ENCODE peak calls at places on chromosomes 6 and 20, in five cellular contexts. One of them, this sample, is unnamed.

GRCh38 chr6:71011861-71012260 is 55.0 kb upstream of the B3GAT2 start:
- DNase-seq in K562: no peak
- DNase-seq in GM12878: no peak
- DNase-seq in HCT116: no peak
- DNase-seq in H1: no peak
- DNase-seq in this sample: no peak

GRCh38 chr6:34746104-34746846 is 11.0 kb upstream of the SNRPC start:
- DNase-seq in H1: no peak
- DNase-seq in K562: no peak
- DNase-seq in GM12878: no peak
- DNase-seq in HCT116: no peak
- DNase-seq in this sample: no peak

GRCh38 chr6:135311446-135312200 is 130.5 kb downstream of the MYB start:
- DNase-seq in HCT116: no peak
- DNase-seq in H1: no peak
- DNase-seq in GM12878: no peak
- DNase-seq in K562: no peak
- DNase-seq in this sample: no peak

GRCh38 chr6:44931385-44931784 is 396.7 kb upstream of the RUNX2 start:
- DNase-seq in K562: no peak
- DNase-seq in GM12878: no peak
- DNase-seq in HCT116: no peak
- DNase-seq in H1: no peak
- DNase-seq in this sample: no peak

GRCh38 chr6:167980911-167981310 is 16.6 kb upstream of the KIF25 start:
- DNase-seq in H1: no peak
- DNase-seq in K562: no peak
- DNase-seq in HCT116: no peak
- DNase-seq in GM12878: no peak
- DNase-seq in this sample: no peak

GRCh38 chr20:1277529-1278322 is 11.6 kb downstream of the SNPH start:
- DNase-seq in H1: no peak
- DNase-seq in HCT116: no peak
- DNase-seq in GM12878: no peak
- DNase-seq in K562: no peak
- DNase-seq in this sample: no peak

GRCh38 chr6:118377711-118378414 is 170.2 kb upstream of the PLN start:
- DNase-seq in H1: no peak
- DNase-seq in GM12878: no peak
- DNase-seq in HCT116: no peak
- DNase-seq in K562: no peak
- DNase-seq in this sample: no peak

GRCh38 chr6:135880066-135880972 is 28.8 kb downstream of the PDE7B start:
- DNase-seq in GM12878: peak; percentile 61
- DNase-seq in K562: no peak
- DNase-seq in HCT116: no peak
- DNase-seq in H1: no peak
- DNase-seq in this sample: no peak

GRCh38 chr20:17873410-17874270 is 95.0 kb downstream of the SNX5 start:
- DNase-seq in GM12878: no peak
- DNase-seq in H1: no peak
- DNase-seq in HCT116: peak; percentile 57
- DNase-seq in K562: no peak
- DNase-seq in this sample: peak; percentile 91

GRCh38 chr6:2384518-2384917 is 139.1 kb upstream of the GMDS start:
- DNase-seq in GM12878: no peak
- DNase-seq in K562: no peak
- DNase-seq in HCT116: no peak
- DNase-seq in H1: no peak
- DNase-seq in this sample: no peak

GRCh38 chr20:60695223-60695622 is 556.8 kb upstream of the CDH4 start:
- DNase-seq in H1: no peak
- DNase-seq in K562: peak; percentile 16
- DNase-seq in GM12878: no peak
- DNase-seq in HCT116: no peak
- DNase-seq in this sample: no peak

GRCh38 chr20:1964061-1964460 is 29.8 kb downstream of the PDYN start:
- DNase-seq in GM12878: no peak
- DNase-seq in HCT116: no peak
- DNase-seq in H1: no peak
- DNase-seq in K562: no peak
- DNase-seq in this sample: no peak

GRCh38 chr6:116461563-116462507 is 660 bp downstream of the CALHM6 start:
- DNase-seq in GM12878: no peak
- DNase-seq in K562: no peak
- DNase-seq in H1: peak; percentile 60
- DNase-seq in HCT116: no peak
- DNase-seq in this sample: no peak
- TF ChIP-seq SRF in GM12878: no peak
- TF ChIP-seq SRF in K562: no peak
- TF ChIP-seq SRF in H1: no peak
- TF ChIP-seq SRF in HCT116: no peak
- TF ChIP-seq SRF in this sample: no peak

DNA sequence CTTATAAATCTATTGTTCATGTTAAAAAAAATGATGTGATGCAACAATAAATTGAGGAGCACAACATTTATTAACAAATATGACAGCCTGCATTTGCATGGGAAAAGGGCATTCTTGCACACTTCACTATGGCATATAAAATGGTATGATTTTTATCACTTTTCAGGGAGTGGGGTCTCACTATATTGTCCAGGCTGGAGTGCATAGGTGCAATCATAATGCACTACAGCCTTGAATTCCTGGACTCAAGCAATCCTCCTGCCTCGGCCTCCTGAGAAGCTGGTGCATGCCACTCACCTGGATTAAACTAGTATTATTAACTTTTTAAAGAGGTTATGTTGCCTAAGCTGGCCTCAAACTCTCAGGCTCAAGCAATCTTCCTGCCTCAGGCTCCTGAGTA is 11.4 kb downstream of the NUP43 start:
- DNase-seq in HCT116: no peak
- DNase-seq in GM12878: no peak
- DNase-seq in K562: no peak
- DNase-seq in H1: no peak
- DNase-seq in this sample: no peak
- TF ChIP-seq POLR2A in HCT116: no peak
- TF ChIP-seq POLR2A in GM12878: no peak
- TF ChIP-seq POLR2A in K562: no peak
- TF ChIP-seq POLR2A in H1: no peak
- TF ChIP-seq POLR2A in this sample: no peak

GRCh38 chr6:225121-225721 is 67.1 kb upstream of the DUSP22 start:
- DNase-seq in HCT116: no peak
- DNase-seq in H1: no peak
- DNase-seq in GM12878: peak; percentile 72
- DNase-seq in K562: no peak
- DNase-seq in this sample: no peak
- TF ChIP-seq SRF in HCT116: no peak
- TF ChIP-seq SRF in H1: no peak
- TF ChIP-seq SRF in GM12878: no peak
- TF ChIP-seq SRF in K562: no peak
- TF ChIP-seq SRF in this sample: no peak

GRCh38 chr6:26025894-26026832 is 61.1 kb upstream of the HFE start:
- DNase-seq in HCT116: peak; percentile 92
- DNase-seq in K562: peak; percentile 98
- DNase-seq in H1: peak; percentile 93
- DNase-seq in GM12878: peak; percentile 89
- DNase-seq in this sample: peak; percentile 97
- TF ChIP-seq POLR2A in HCT116: no peak
- TF ChIP-seq POLR2A in K562: no peak
- TF ChIP-seq POLR2A in H1: peak; percentile 91
- TF ChIP-seq POLR2A in GM12878: no peak
- TF ChIP-seq POLR2A in this sample: peak; percentile 28

GRCh38 chr6:89817481-89817880 is 2.1 kb downstream of the MDN1 start:
- DNase-seq in H1: peak; percentile 49
- DNase-seq in K562: no peak
- DNase-seq in HCT116: no peak
- DNase-seq in GM12878: no peak
- DNase-seq in this sample: no peak

GRCh38 chr6:89819336-89820130 is at the start of gene MDN1:
- DNase-seq in HCT116: peak; percentile 88
- DNase-seq in GM12878: peak; percentile 73
- DNase-seq in K562: peak; percentile 97
- DNase-seq in H1: peak; percentile 88
- DNase-seq in this sample: peak; percentile 91

DNA sequence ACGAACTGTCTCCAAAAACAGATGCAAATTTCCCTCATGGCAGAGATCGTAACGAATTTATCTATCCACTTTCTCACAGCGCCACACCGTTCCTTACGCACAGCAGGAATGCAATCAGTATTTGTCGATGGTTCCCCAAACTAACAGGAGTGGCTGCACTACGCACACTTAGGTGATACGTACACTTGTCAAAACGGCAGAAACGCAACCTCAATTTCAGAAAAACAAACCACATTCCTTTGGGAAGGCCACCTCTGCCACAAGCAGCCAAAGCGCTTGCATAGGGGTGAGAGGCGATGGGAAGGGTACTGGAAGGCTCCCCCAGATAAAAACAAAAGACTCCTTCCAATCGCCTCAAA is 638 bp downstream of the MDN1 start:
- DNase-seq in HCT116: no peak
- DNase-seq in K562: peak; percentile 57
- DNase-seq in GM12878: no peak
- DNase-seq in H1: no peak
- DNase-seq in this sample: peak; percentile 43
- TF ChIP-seq SRF in HCT116: no peak
- TF ChIP-seq SRF in K562: no peak
- TF ChIP-seq SRF in GM12878: no peak
- TF ChIP-seq SRF in H1: no peak
- TF ChIP-seq SRF in this sample: no peak

GRCh38 chr20:37764333-37764935 is 70.6 kb downstream of the CTNNBL1 start:
- DNase-seq in HCT116: no peak
- DNase-seq in K562: no peak
- DNase-seq in H1: no peak
- DNase-seq in GM12878: no peak
- DNase-seq in this sample: no peak
- TF ChIP-seq POLR2A in HCT116: no peak
- TF ChIP-seq POLR2A in K562: no peak
- TF ChIP-seq POLR2A in H1: no peak
- TF ChIP-seq POLR2A in GM12878: no peak
- TF ChIP-seq POLR2A in this sample: no peak

DNA sequence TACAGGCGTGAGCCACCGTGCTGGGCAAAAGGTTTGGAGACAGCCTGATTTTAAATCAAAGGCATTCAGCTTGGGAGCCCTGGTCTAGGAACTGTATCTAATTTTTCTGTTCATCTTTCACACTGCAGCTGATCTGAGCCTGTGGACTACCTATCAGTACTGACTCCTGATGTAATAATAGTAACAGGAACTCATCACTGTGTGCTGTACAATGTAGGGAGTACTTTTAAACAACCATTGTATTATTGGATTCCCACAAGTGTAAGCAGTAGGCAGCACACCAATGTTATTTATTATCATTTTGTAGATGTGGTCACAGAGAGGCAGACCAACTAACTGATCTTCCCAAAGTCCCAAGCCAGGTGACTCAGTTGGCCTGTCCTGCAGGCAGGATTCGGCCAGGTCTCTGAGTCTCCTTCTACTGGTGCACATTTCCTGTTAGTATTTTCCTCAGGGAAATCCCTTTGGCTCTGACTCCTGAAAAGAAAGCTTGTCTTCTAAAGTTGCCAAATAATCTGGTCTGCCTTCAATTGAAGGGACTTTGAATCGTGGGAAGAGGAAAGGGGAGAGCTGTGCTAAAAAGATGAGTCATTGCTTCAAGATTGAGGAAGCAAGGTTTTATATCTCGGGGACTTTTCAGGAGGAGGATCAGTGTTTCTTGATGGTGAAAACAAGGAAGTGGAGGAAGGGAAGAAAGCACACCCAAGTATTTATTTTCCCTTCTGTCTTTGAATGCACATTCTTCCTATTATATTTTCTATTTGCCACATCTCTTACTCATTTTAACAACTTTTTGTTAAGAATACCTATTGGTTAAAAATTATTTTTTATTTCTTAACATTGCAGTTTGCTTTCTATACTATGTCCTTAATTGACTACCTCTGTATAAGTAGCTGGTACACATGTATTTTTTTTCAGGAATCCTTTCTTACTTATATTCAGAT is 14.6 kb upstream of the IFNGR1 start:
- DNase-seq in K562: peak; percentile 36
- DNase-seq in GM12878: no peak
- DNase-seq in H1: no peak
- DNase-seq in HCT116: no peak
- DNase-seq in this sample: peak; percentile 58
- TF ChIP-seq SRF in K562: no peak
- TF ChIP-seq SRF in GM12878: no peak
- TF ChIP-seq SRF in H1: no peak
- TF ChIP-seq SRF in HCT116: no peak
- TF ChIP-seq SRF in this sample: no peak

GRCh38 chr6:106522557-106522956 is 106.7 kb downstream of the RTN4IP1 start:
- DNase-seq in K562: no peak
- DNase-seq in HCT116: no peak
- DNase-seq in H1: no peak
- DNase-seq in GM12878: no peak
- DNase-seq in this sample: no peak

GRCh38 chr6:106518748-106519147 is 110.5 kb downstream of the RTN4IP1 start:
- DNase-seq in HCT116: no peak
- DNase-seq in K562: no peak
- DNase-seq in GM12878: no peak
- DNase-seq in H1: no peak
- DNase-seq in this sample: no peak

GRCh38 chr6:106517699-106518098 is 111.6 kb downstream of the RTN4IP1 start:
- DNase-seq in H1: no peak
- DNase-seq in GM12878: no peak
- DNase-seq in K562: no peak
- DNase-seq in HCT116: no peak
- DNase-seq in this sample: no peak

GRCh38 chr6:106519460-106520394 is 109.6 kb downstream of the RTN4IP1 start:
- DNase-seq in GM12878: peak; percentile 89
- DNase-seq in H1: no peak
- DNase-seq in HCT116: peak; percentile 42
- DNase-seq in K562: peak; percentile 77
- DNase-seq in this sample: no peak

GRCh38 chr6:106520711-106521367 is 108.5 kb downstream of the RTN4IP1 start:
- DNase-seq in GM12878: peak; percentile 95
- DNase-seq in K562: peak; percentile 88
- DNase-seq in H1: no peak
- DNase-seq in HCT116: no peak
- DNase-seq in this sample: no peak
- TF ChIP-seq POLR2A in GM12878: no peak
- TF ChIP-seq POLR2A in K562: no peak
- TF ChIP-seq POLR2A in H1: no peak
- TF ChIP-seq POLR2A in HCT116: no peak
- TF ChIP-seq POLR2A in this sample: no peak

GRCh38 chr6:100173211-100173610 is 179.2 kb upstream of the MCHR2 start:
- DNase-seq in H1: no peak
- DNase-seq in K562: no peak
- DNase-seq in HCT116: no peak
- DNase-seq in GM12878: no peak
- DNase-seq in this sample: no peak

GRCh38 chr6:100175814-100176275 is 181.8 kb upstream of the MCHR2 start:
- DNase-seq in H1: no peak
- DNase-seq in HCT116: no peak
- DNase-seq in GM12878: no peak
- DNase-seq in K562: peak; percentile 8
- DNase-seq in this sample: peak; percentile 16

GRCh38 chr6:100172322-100172713 is 178.3 kb upstream of the MCHR2 start:
- DNase-seq in GM12878: no peak
- DNase-seq in H1: no peak
- DNase-seq in HCT116: no peak
- DNase-seq in K562: no peak
- DNase-seq in this sample: no peak

GRCh38 chr6:100167585-100167984 is 173.6 kb upstream of the MCHR2 start:
- DNase-seq in HCT116: no peak
- DNase-seq in GM12878: no peak
- DNase-seq in H1: no peak
- DNase-seq in K562: no peak
- DNase-seq in this sample: no peak

GRCh38 chr6:100171533-100172321 is 177.7 kb upstream of the MCHR2 start:
- DNase-seq in HCT116: no peak
- DNase-seq in K562: no peak
- DNase-seq in GM12878: peak; percentile 60
- DNase-seq in H1: no peak
- DNase-seq in this sample: no peak
- TF ChIP-seq SRF in HCT116: no peak
- TF ChIP-seq SRF in K562: no peak
- TF ChIP-seq SRF in GM12878: no peak
- TF ChIP-seq SRF in H1: no peak
- TF ChIP-seq SRF in this sample: no peak